ENCODE peak calls at places on chromosomes 6 and 20, in seven cellular contexts. G is effector memory CD8-positive, alpha-beta T cell; V is neural progenitor cell; I is stimulated activated CD8-positive, alpha-beta memory T cell treated with anti-CD3 and anti-CD28 coated beads, Interleukin-7, amount 100 ng/mL, for 24 hours; A is activated naive CD8-positive, alpha-beta T cell treated with anti-CD3 and anti-CD28 coated beads, Interleukin-2, amount 50 U/mL, for 16 hours; M is memory B cell; L is iris pigment epithelial cell. Y is an unnamed sample.

GRCh38 chr6:36216559-36216958 is 20.0 kb downstream of the BRPF3 start:
- DNase-seq in G (no peak), V (no peak), I (no peak), A (no peak), M (no peak), L (peak; percentile 56), Y (no peak)

GRCh38 chr20:50520222-50520877 is 10.2 kb downstream of the PTPN1 start:
- DNase-seq in G (no peak), V (no peak), I (no peak), A (no peak), M (no peak), L (no peak), Y (no peak)

GRCh38 chr6:25277857-25278256 is 1.3 kb upstream of the CARMIL1 start:
- DNase-seq in G (no peak), V (no peak), I (no peak), A (no peak), M (no peak), L (no peak), Y (no peak)

GRCh38 chr6:105482227-105482839 is 79.5 kb upstream of the PREP start:
- DNase-seq in G (no peak), V (no peak), I (no peak), A (no peak), M (no peak), L (peak; percentile 19), Y (no peak)

GRCh38 chr6:42138630-42139619 is 3.5 kb downstream of the C6orf132 start:
- DNase-seq in G (no peak), V (peak; percentile 81), I (no peak), A (no peak), M (no peak), L (peak; percentile 41), Y (no peak)

GRCh38 chr20:49567421-49568256 is at the start of gene PTGIS:
- DNase-seq in G (no peak), V (peak; percentile 91), I (no peak), A (no peak), M (no peak), L (no peak), Y (no peak)

GRCh38 chr6:125114248-125114858 is 39.2 kb upstream of the TPD52L1 start:
- DNase-seq in G (no peak), V (peak; percentile 43), I (no peak), A (no peak), M (no peak), L (peak; percentile 58), Y (no peak)

GRCh38 chr6:96604420-96604819 is 41.5 kb downstream of the FHL5 start:
- DNase-seq in G (no peak), V (no peak), I (no peak), A (no peak), M (no peak), L (no peak), Y (no peak)

GRCh38 chr6:81865712-81866111 is 113.2 kb upstream of the TENT5A start:
- DNase-seq in G (no peak), V (no peak), I (no peak), A (no peak), M (no peak), L (peak; percentile 68), Y (no peak)

GRCh38 chr6:2127484-2127911 is 117.9 kb downstream of the GMDS start:
- DNase-seq in G (no peak), V (no peak), I (peak; percentile 14), A (peak; percentile 20), M (peak; percentile 21), L (no peak), Y (peak; percentile 83)

GRCh38 chr6:165689699-165690098 is 26.7 kb upstream of the PDE10A start:
- DNase-seq in G (no peak), V (no peak), I (no peak), A (no peak), M (no peak), L (peak; percentile 31), Y (no peak)

GRCh38 chr6:51118754-51119153 is 300.1 kb downstream of the TFAP2B start:
- DNase-seq in G (no peak), V (no peak), I (no peak), A (no peak), M (no peak), L (no peak), Y (no peak)

GRCh38 chr20:46057856-46058655 is 29.0 kb downstream of the SLC12A5 start:
- DNase-seq in G (no peak), V (peak; percentile 80), I (no peak), A (no peak), M (peak; percentile 26), L (peak; percentile 57), Y (no peak)

GRCh38 chr20:5234978-5235377 is 81.8 kb downstream of the PROKR2 start:
- DNase-seq in G (no peak), V (no peak), I (no peak), A (no peak), M (no peak), L (no peak), Y (no peak)

GRCh38 chr20:32050851-32051556 is 1.0 kb upstream of the HCK start:
- DNase-seq in G (no peak), V (peak; percentile 30), I (no peak), A (no peak), M (no peak), L (no peak), Y (peak; percentile 25)

GRCh38 chr20:62344782-62345181 is 22.3 kb downstream of the LAMA5 start:
- DNase-seq in G (no peak), V (no peak), I (no peak), A (no peak), M (no peak), L (peak; percentile 55), Y (no peak)

GRCh38 chr6:41777886-41778285 is 1.8 kb downstream of the FRS3 start:
- DNase-seq in G (no peak), V (no peak), I (no peak), A (no peak), M (no peak), L (no peak), Y (no peak)